ENCODE peak calls at places on chromosomes 4 and X, in ten cellular contexts. One of them, this sample, is unnamed.

GRCh38 chr4:74111990-74112389 is 13.0 kb upstream of the CXCL2 start:
- DNase-seq in AG04450: no peak
- DNase-seq in HFFc6: no peak
- DNase-seq in CD8-positive, alpha-beta T cell: no peak
- DNase-seq in GM13976: no peak
- DNase-seq in WTC11: no peak
- DNase-seq in Caco-2: no peak
- DNase-seq in GM10248: no peak
- DNase-seq in fibroblast of lung: peak; percentile 62
- DNase-seq in BJ: no peak
- DNase-seq in this sample: no peak

GRCh38 chrX:22237479-22237878 is 35.2 kb upstream of the CBLL2 start:
- DNase-seq in GM13976: no peak
- DNase-seq in fibroblast of lung: no peak
- DNase-seq in Caco-2: no peak
- DNase-seq in HFFc6: no peak
- DNase-seq in GM10248: no peak
- DNase-seq in AG04450: no peak
- DNase-seq in WTC11: no peak
- DNase-seq in CD8-positive, alpha-beta T cell: no peak
- DNase-seq in BJ: no peak
- DNase-seq in this sample: no peak

GRCh38 chrX:68488657-68489056 is 10.2 kb upstream of the YIPF6 start:
- DNase-seq in CD8-positive, alpha-beta T cell: no peak
- DNase-seq in GM13976: no peak
- DNase-seq in WTC11: no peak
- DNase-seq in BJ: no peak
- DNase-seq in fibroblast of lung: no peak
- DNase-seq in GM10248: no peak
- DNase-seq in HFFc6: no peak
- DNase-seq in AG04450: no peak
- DNase-seq in Caco-2: peak; percentile 59
- DNase-seq in this sample: no peak

GRCh38 chrX:48631376-48632090 is 34.2 kb downstream of the WDR13 start:
- DNase-seq in HFFc6: peak; percentile 87
- DNase-seq in Caco-2: peak; percentile 90
- DNase-seq in GM13976: peak; percentile 83
- DNase-seq in CD8-positive, alpha-beta T cell: peak; percentile 61
- DNase-seq in fibroblast of lung: peak; percentile 94
- DNase-seq in GM10248: peak; percentile 77
- DNase-seq in WTC11: peak; percentile 82
- DNase-seq in BJ: peak; percentile 53
- DNase-seq in AG04450: peak; percentile 81
- DNase-seq in this sample: peak; percentile 73

GRCh38 chr4:152696764-152697250 is 17.0 kb upstream of the TMEM154 start:
- DNase-seq in GM10248: peak; percentile 84
- DNase-seq in fibroblast of lung: peak; percentile 66
- DNase-seq in WTC11: no peak
- DNase-seq in CD8-positive, alpha-beta T cell: peak; percentile 34
- DNase-seq in GM13976: peak; percentile 83
- DNase-seq in Caco-2: no peak
- DNase-seq in AG04450: no peak
- DNase-seq in HFFc6: no peak
- DNase-seq in BJ: no peak
- DNase-seq in this sample: no peak

GRCh38 chr4:81353861-81354260 is 117.8 kb downstream of the RASGEF1B start:
- DNase-seq in fibroblast of lung: peak; percentile 63
- DNase-seq in GM10248: no peak
- DNase-seq in HFFc6: no peak
- DNase-seq in GM13976: no peak
- DNase-seq in WTC11: no peak
- DNase-seq in AG04450: no peak
- DNase-seq in Caco-2: no peak
- DNase-seq in CD8-positive, alpha-beta T cell: no peak
- DNase-seq in BJ: no peak
- DNase-seq in this sample: no peak

GRCh38 chr4:123060039-123060770 is 137.8 kb upstream of the NUDT6 start:
- DNase-seq in Caco-2: no peak
- DNase-seq in HFFc6: no peak
- DNase-seq in AG04450: no peak
- DNase-seq in fibroblast of lung: no peak
- DNase-seq in GM10248: no peak
- DNase-seq in BJ: no peak
- DNase-seq in GM13976: no peak
- DNase-seq in WTC11: peak; percentile 26
- DNase-seq in CD8-positive, alpha-beta T cell: no peak
- DNase-seq in this sample: no peak

GRCh38 chr4:173410106-173410505 is 11.2 kb upstream of the SCRG1 start:
- DNase-seq in HFFc6: no peak
- DNase-seq in GM10248: no peak
- DNase-seq in CD8-positive, alpha-beta T cell: no peak
- DNase-seq in BJ: no peak
- DNase-seq in Caco-2: no peak
- DNase-seq in GM13976: no peak
- DNase-seq in WTC11: no peak
- DNase-seq in fibroblast of lung: no peak
- DNase-seq in AG04450: no peak
- DNase-seq in this sample: no peak

GRCh38 chr4:122797405-122798094 is 29.1 kb upstream of the FGF2 start:
- DNase-seq in GM13976: no peak
- DNase-seq in CD8-positive, alpha-beta T cell: no peak
- DNase-seq in AG04450: no peak
- DNase-seq in Caco-2: no peak
- DNase-seq in BJ: no peak
- DNase-seq in HFFc6: no peak
- DNase-seq in GM10248: no peak
- DNase-seq in fibroblast of lung: no peak
- DNase-seq in WTC11: no peak
- DNase-seq in this sample: no peak

GRCh38 chr4:153733751-153734448 is 25.9 kb downstream of the RNF175 start:
- DNase-seq in BJ: no peak
- DNase-seq in CD8-positive, alpha-beta T cell: no peak
- DNase-seq in AG04450: no peak
- DNase-seq in fibroblast of lung: no peak
- DNase-seq in GM10248: no peak
- DNase-seq in Caco-2: no peak
- DNase-seq in HFFc6: no peak
- DNase-seq in WTC11: no peak
- DNase-seq in GM13976: no peak
- DNase-seq in this sample: no peak

GRCh38 chr4:95591278-95591677 is 42.5 kb upstream of the UNC5C start:
- DNase-seq in CD8-positive, alpha-beta T cell: no peak
- DNase-seq in HFFc6: no peak
- DNase-seq in BJ: no peak
- DNase-seq in Caco-2: no peak
- DNase-seq in fibroblast of lung: no peak
- DNase-seq in GM13976: no peak
- DNase-seq in AG04450: no peak
- DNase-seq in GM10248: no peak
- DNase-seq in WTC11: no peak
- DNase-seq in this sample: no peak

GRCh38 chr4:89101256-89102161 is 9.8 kb upstream of the TIGD2 start:
- DNase-seq in HFFc6: no peak
- DNase-seq in BJ: no peak
- DNase-seq in fibroblast of lung: no peak
- DNase-seq in Caco-2: no peak
- DNase-seq in AG04450: no peak
- DNase-seq in CD8-positive, alpha-beta T cell: no peak
- DNase-seq in WTC11: no peak
- DNase-seq in GM13976: peak; percentile 58
- DNase-seq in GM10248: peak; percentile 56
- DNase-seq in this sample: no peak

GRCh38 chr4:139300431-139301142 is 718 bp upstream of the NAA15 start:
- DNase-seq in BJ: no peak
- DNase-seq in CD8-positive, alpha-beta T cell: no peak
- DNase-seq in fibroblast of lung: peak; percentile 65
- DNase-seq in GM10248: no peak
- DNase-seq in GM13976: no peak
- DNase-seq in Caco-2: no peak
- DNase-seq in AG04450: no peak
- DNase-seq in HFFc6: peak; percentile 63
- DNase-seq in WTC11: no peak
- DNase-seq in this sample: no peak

GRCh38 chr4:152079543-152080293 is 318.9 kb upstream of the GATB start:
- DNase-seq in GM10248: no peak
- DNase-seq in AG04450: no peak
- DNase-seq in WTC11: no peak
- DNase-seq in HFFc6: no peak
- DNase-seq in GM13976: no peak
- DNase-seq in BJ: no peak
- DNase-seq in CD8-positive, alpha-beta T cell: peak; percentile 53
- DNase-seq in fibroblast of lung: no peak
- DNase-seq in Caco-2: no peak
- DNase-seq in this sample: no peak

GRCh38 chrX:14496674-14497073 is 32.7 kb upstream of the GLRA2 start:
- DNase-seq in Caco-2: no peak
- DNase-seq in HFFc6: no peak
- DNase-seq in GM10248: no peak
- DNase-seq in BJ: no peak
- DNase-seq in CD8-positive, alpha-beta T cell: no peak
- DNase-seq in GM13976: no peak
- DNase-seq in WTC11: no peak
- DNase-seq in fibroblast of lung: no peak
- DNase-seq in AG04450: no peak
- DNase-seq in this sample: no peak

GRCh38 chr4:177008836-177009501 is 216.2 kb upstream of the VEGFC start:
- DNase-seq in BJ: no peak
- DNase-seq in CD8-positive, alpha-beta T cell: no peak
- DNase-seq in AG04450: no peak
- DNase-seq in GM13976: no peak
- DNase-seq in GM10248: no peak
- DNase-seq in HFFc6: no peak
- DNase-seq in Caco-2: no peak
- DNase-seq in fibroblast of lung: no peak
- DNase-seq in WTC11: no peak
- DNase-seq in this sample: no peak
- TF ChIP-seq CTCF in BJ: no peak
- TF ChIP-seq CTCF in CD8-positive, alpha-beta T cell: no peak
- TF ChIP-seq CTCF in AG04450: no peak
- TF ChIP-seq CTCF in GM13976: no peak
- TF ChIP-seq CTCF in GM10248: no peak
- TF ChIP-seq CTCF in HFFc6: no peak
- TF ChIP-seq CTCF in Caco-2: no peak
- TF ChIP-seq CTCF in fibroblast of lung: no peak
- TF ChIP-seq CTCF in WTC11: no peak
- TF ChIP-seq CTCF in this sample: no peak

GRCh38 chrX:115378471-115378870 is 89.0 kb downstream of the LUZP4 start:
- DNase-seq in WTC11: no peak
- DNase-seq in CD8-positive, alpha-beta T cell: no peak
- DNase-seq in GM13976: no peak
- DNase-seq in Caco-2: no peak
- DNase-seq in BJ: no peak
- DNase-seq in HFFc6: peak; percentile 9
- DNase-seq in AG04450: no peak
- DNase-seq in fibroblast of lung: peak; percentile 76
- DNase-seq in GM10248: no peak
- DNase-seq in this sample: no peak
- TF ChIP-seq CTCF in WTC11: no peak
- TF ChIP-seq CTCF in CD8-positive, alpha-beta T cell: no peak
- TF ChIP-seq CTCF in GM13976: no peak
- TF ChIP-seq CTCF in Caco-2: no peak
- TF ChIP-seq CTCF in BJ: no peak
- TF ChIP-seq CTCF in HFFc6: peak; percentile 20
- TF ChIP-seq CTCF in AG04450: no peak
- TF ChIP-seq CTCF in fibroblast of lung: no peak
- TF ChIP-seq CTCF in GM10248: no peak
- TF ChIP-seq CTCF in this sample: no peak

GRCh38 chr4:15515106-15515505 is 45.4 kb downstream of the CC2D2A start:
- DNase-seq in CD8-positive, alpha-beta T cell: no peak
- DNase-seq in fibroblast of lung: no peak
- DNase-seq in WTC11: no peak
- DNase-seq in GM10248: no peak
- DNase-seq in BJ: no peak
- DNase-seq in HFFc6: no peak
- DNase-seq in Caco-2: no peak
- DNase-seq in GM13976: no peak
- DNase-seq in AG04450: no peak
- DNase-seq in this sample: no peak

GRCh38 chr4:15507679-15508078 is 38.0 kb downstream of the CC2D2A start:
- DNase-seq in CD8-positive, alpha-beta T cell: no peak
- DNase-seq in GM13976: no peak
- DNase-seq in AG04450: no peak
- DNase-seq in fibroblast of lung: no peak
- DNase-seq in Caco-2: no peak
- DNase-seq in WTC11: no peak
- DNase-seq in BJ: no peak
- DNase-seq in GM10248: no peak
- DNase-seq in HFFc6: no peak
- DNase-seq in this sample: no peak

GRCh38 chr4:15516494-15516893 is 46.8 kb downstream of the CC2D2A start:
- DNase-seq in GM13976: no peak
- DNase-seq in BJ: no peak
- DNase-seq in WTC11: no peak
- DNase-seq in Caco-2: no peak
- DNase-seq in AG04450: no peak
- DNase-seq in fibroblast of lung: no peak
- DNase-seq in HFFc6: no peak
- DNase-seq in GM10248: no peak
- DNase-seq in CD8-positive, alpha-beta T cell: no peak
- DNase-seq in this sample: no peak

GRCh38 chr4:15513545-15513944 is 43.9 kb downstream of the CC2D2A start:
- DNase-seq in CD8-positive, alpha-beta T cell: no peak
- DNase-seq in HFFc6: no peak
- DNase-seq in WTC11: no peak
- DNase-seq in BJ: no peak
- DNase-seq in Caco-2: no peak
- DNase-seq in fibroblast of lung: peak; percentile 40
- DNase-seq in GM10248: no peak
- DNase-seq in GM13976: no peak
- DNase-seq in AG04450: no peak
- DNase-seq in this sample: no peak
- TF ChIP-seq CTCF in CD8-positive, alpha-beta T cell: no peak
- TF ChIP-seq CTCF in HFFc6: no peak
- TF ChIP-seq CTCF in WTC11: no peak
- TF ChIP-seq CTCF in BJ: no peak
- TF ChIP-seq CTCF in Caco-2: no peak
- TF ChIP-seq CTCF in fibroblast of lung: peak; percentile 13
- TF ChIP-seq CTCF in GM10248: no peak
- TF ChIP-seq CTCF in GM13976: no peak
- TF ChIP-seq CTCF in AG04450: peak; percentile 25
- TF ChIP-seq CTCF in this sample: no peak

GRCh38 chrX:118338930-118339329 is 7.0 kb upstream of the WDR44 start:
- DNase-seq in fibroblast of lung: no peak
- DNase-seq in BJ: no peak
- DNase-seq in Caco-2: no peak
- DNase-seq in GM10248: no peak
- DNase-seq in CD8-positive, alpha-beta T cell: no peak
- DNase-seq in HFFc6: no peak
- DNase-seq in AG04450: no peak
- DNase-seq in GM13976: no peak
- DNase-seq in WTC11: no peak
- DNase-seq in this sample: no peak

DNA sequence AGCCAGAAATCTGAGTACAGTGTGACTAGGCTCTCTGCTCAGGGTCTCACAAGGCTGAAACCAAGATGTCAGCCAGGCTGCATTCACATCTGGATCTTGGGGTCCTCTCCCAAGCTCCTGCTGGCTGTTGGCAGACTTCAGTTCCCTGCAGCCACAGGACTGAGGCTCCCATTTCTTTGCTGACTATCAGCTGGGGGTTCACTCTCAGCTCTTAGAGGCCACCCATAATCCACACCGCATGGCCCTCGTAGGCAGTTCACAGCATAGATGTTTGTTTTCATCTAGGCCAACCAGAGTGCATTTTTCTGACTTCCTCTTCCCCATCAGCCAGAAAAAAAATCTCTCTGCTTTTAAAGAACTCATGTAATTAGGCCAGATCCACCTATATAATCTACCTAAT is 8.2 kb upstream of the WDR44 start:
- DNase-seq in GM13976: no peak
- DNase-seq in BJ: no peak
- DNase-seq in AG04450: no peak
- DNase-seq in HFFc6: no peak
- DNase-seq in CD8-positive, alpha-beta T cell: no peak
- DNase-seq in WTC11: no peak
- DNase-seq in Caco-2: no peak
- DNase-seq in fibroblast of lung: no peak
- DNase-seq in GM10248: no peak
- DNase-seq in this sample: no peak
- TF ChIP-seq CTCF in GM13976: no peak
- TF ChIP-seq CTCF in BJ: no peak
- TF ChIP-seq CTCF in AG04450: no peak
- TF ChIP-seq CTCF in HFFc6: no peak
- TF ChIP-seq CTCF in CD8-positive, alpha-beta T cell: no peak
- TF ChIP-seq CTCF in WTC11: no peak
- TF ChIP-seq CTCF in Caco-2: no peak
- TF ChIP-seq CTCF in fibroblast of lung: no peak
- TF ChIP-seq CTCF in GM10248: no peak
- TF ChIP-seq CTCF in this sample: no peak

This sample was measured in endothelial cell.